ENCODE peak calls at places on chromosome 1, in four cellular contexts. One of them, this sample, is unnamed.

GRCh38 chr1:165907256-165907857 is 79.9 kb downstream of the UCK2 start:
- DNase-seq in GM12878: no peak
- DNase-seq in WTC11: no peak
- DNase-seq in K562: no peak
- DNase-seq in this sample: no peak

GRCh38 chr1:23573574-23574182 is 14.4 kb upstream of the ID3 start:
- DNase-seq in K562: no peak
- DNase-seq in WTC11: no peak
- DNase-seq in GM12878: no peak
- DNase-seq in this sample: no peak

GRCh38 chr1:38613996-38614395 is 245.6 kb downstream of the RRAGC start:
- DNase-seq in GM12878: no peak
- DNase-seq in WTC11: no peak
- DNase-seq in K562: no peak
- DNase-seq in this sample: no peak

GRCh38 chr1:208510192-208510952 is 266.2 kb upstream of the PLXNA2 start:
- DNase-seq in GM12878: no peak
- DNase-seq in K562: no peak
- DNase-seq in WTC11: no peak
- DNase-seq in this sample: no peak

GRCh38 chr1:88061106-88061829 is 622.8 kb upstream of the PKN2 start:
- DNase-seq in GM12878: no peak
- DNase-seq in K562: peak; percentile 5
- DNase-seq in WTC11: peak; percentile 61
- DNase-seq in this sample: peak; percentile 45

GRCh38 chr1:47189844-47190562 is at the start of gene PDZK1IP1:
- DNase-seq in K562: peak; percentile 46
- DNase-seq in GM12878: no peak
- DNase-seq in WTC11: peak; percentile 34
- DNase-seq in this sample: no peak

GRCh38 chr1:202154766-202155477 is 5.5 kb downstream of the PTPN7 start:
- DNase-seq in WTC11: peak; percentile 74
- DNase-seq in K562: peak; percentile 73
- DNase-seq in GM12878: no peak
- DNase-seq in this sample: peak; percentile 30

GRCh38 chr1:240833057-240833456 is 221.1 kb upstream of the GREM2 start:
- DNase-seq in WTC11: no peak
- DNase-seq in K562: no peak
- DNase-seq in GM12878: no peak
- DNase-seq in this sample: no peak

GRCh38 chr1:5254131-5254725 is 599.8 kb downstream of the AJAP1 start:
- DNase-seq in GM12878: no peak
- DNase-seq in K562: no peak
- DNase-seq in WTC11: no peak
- DNase-seq in this sample: no peak

GRCh38 chr1:95532335-95532734 is 298.3 kb downstream of the RWDD3 start:
- DNase-seq in GM12878: no peak
- DNase-seq in WTC11: peak; percentile 20
- DNase-seq in K562: no peak
- DNase-seq in this sample: no peak

GRCh38 chr1:54998100-54998499 is 633 bp upstream of the BSND start:
- DNase-seq in GM12878: no peak
- DNase-seq in WTC11: no peak
- DNase-seq in K562: no peak
- DNase-seq in this sample: no peak

GRCh38 chr1:206590025-206590834 is 22.0 kb downstream of the EIF2D start:
- DNase-seq in GM12878: no peak
- DNase-seq in K562: peak; percentile 49
- DNase-seq in WTC11: peak; percentile 34
- DNase-seq in this sample: no peak

GRCh38 chr1:10708807-10709523 is 87.5 kb downstream of the CASZ1 start:
- DNase-seq in GM12878: no peak
- DNase-seq in WTC11: no peak
- DNase-seq in K562: no peak
- DNase-seq in this sample: no peak

GRCh38 chr1:14466006-14466405 is 132.5 kb upstream of the KAZN start:
- DNase-seq in WTC11: no peak
- DNase-seq in GM12878: no peak
- DNase-seq in K562: no peak
- DNase-seq in this sample: no peak

GRCh38 chr1:8340456-8340855 is 22.5 kb downstream of the SLC45A1 start:
- DNase-seq in WTC11: no peak
- DNase-seq in GM12878: no peak
- DNase-seq in K562: no peak
- DNase-seq in this sample: no peak

GRCh38 chr1:151710187-151710586 is 6.4 kb downstream of the CELF3 start:
- DNase-seq in GM12878: no peak
- DNase-seq in K562: peak; percentile 62
- DNase-seq in WTC11: peak; percentile 81
- DNase-seq in this sample: no peak

GRCh38 chr1:244628719-244629299 is 24.1 kb upstream of the DESI2 start:
- DNase-seq in GM12878: no peak
- DNase-seq in K562: no peak
- DNase-seq in WTC11: no peak
- DNase-seq in this sample: no peak

GRCh38 chr1:59393211-59394180 is 96.6 kb downstream of the FGGY start:
- DNase-seq in K562: peak; percentile 48
- DNase-seq in WTC11: no peak
- DNase-seq in GM12878: no peak
- DNase-seq in this sample: peak; percentile 50

GRCh38 chr1:39895096-39895495 is 6.6 kb downstream of the MYCL start:
- DNase-seq in K562: no peak
- DNase-seq in GM12878: no peak
- DNase-seq in WTC11: no peak
- DNase-seq in this sample: no peak

GRCh38 chr1:93905734-93906133 is 3.5 kb downstream of the GCLM start:
- DNase-seq in GM12878: no peak
- DNase-seq in WTC11: no peak
- DNase-seq in K562: no peak
- DNase-seq in this sample: peak; percentile 67

GRCh38 chr1:108639899-108640560 is 20.9 kb downstream of the HENMT1 start:
- DNase-seq in GM12878: no peak
- DNase-seq in K562: no peak
- DNase-seq in WTC11: no peak
- DNase-seq in this sample: peak; percentile 2

GRCh38 chr1:100229681-100230443 is 19.8 kb downstream of the DBT start:
- DNase-seq in K562: no peak
- DNase-seq in GM12878: no peak
- DNase-seq in WTC11: no peak
- DNase-seq in this sample: no peak

GRCh38 chr1:215844266-215844665 is 277.2 kb downstream of the KCTD3 start:
- DNase-seq in WTC11: no peak
- DNase-seq in K562: no peak
- DNase-seq in GM12878: no peak
- DNase-seq in this sample: no peak

GRCh38 chr1:206923009-206923960 is 1.5 kb upstream of the FCMR start:
- DNase-seq in WTC11: no peak
- DNase-seq in K562: no peak
- DNase-seq in GM12878: peak; percentile 81
- DNase-seq in this sample: no peak

GRCh38 chr1:54987830-54988705 is 7.6 kb downstream of the TMEM61 start:
- DNase-seq in GM12878: no peak
- DNase-seq in K562: no peak
- DNase-seq in WTC11: no peak
- DNase-seq in this sample: no peak

GRCh38 chr1:187665513-187665912 is 836.8 kb downstream of the PLA2G4A start:
- DNase-seq in WTC11: no peak
- DNase-seq in K562: no peak
- DNase-seq in GM12878: no peak
- DNase-seq in this sample: no peak

GRCh38 chr1:153842006-153842471 is 66.8 kb downstream of the SLC27A3 start:
- DNase-seq in GM12878: peak; percentile 82
- DNase-seq in WTC11: no peak
- DNase-seq in K562: no peak
- DNase-seq in this sample: no peak

GRCh38 chr1:8059161-8059622 is 33.1 kb upstream of the ERRFI1 start:
- DNase-seq in K562: no peak
- DNase-seq in GM12878: no peak
- DNase-seq in WTC11: no peak
- DNase-seq in this sample: no peak

GRCh38 chr1:103191327-103191726 is 83.0 kb upstream of the COL11A1 start:
- DNase-seq in WTC11: no peak
- DNase-seq in K562: no peak
- DNase-seq in GM12878: no peak
- DNase-seq in this sample: no peak

GRCh38 chr1:47697616-47698335 is 259.9 kb downstream of the FOXD2 start:
- DNase-seq in GM12878: no peak
- DNase-seq in K562: no peak
- DNase-seq in WTC11: no peak
- DNase-seq in this sample: no peak

GRCh38 chr1:14913475-14914155 is 239.9 kb upstream of the TMEM51 start:
- DNase-seq in GM12878: peak; percentile 65
- DNase-seq in K562: no peak
- DNase-seq in WTC11: no peak
- DNase-seq in this sample: no peak

GRCh38 chr1:39082140-39082799 is 56.1 kb downstream of the NDUFS5 start:
- DNase-seq in K562: peak; percentile 15
- DNase-seq in WTC11: peak; percentile 22
- DNase-seq in GM12878: no peak
- DNase-seq in this sample: no peak

GRCh38 chr1:218592688-218593087 is 247.6 kb downstream of the TGFB2 start:
- DNase-seq in K562: no peak
- DNase-seq in GM12878: no peak
- DNase-seq in WTC11: no peak
- DNase-seq in this sample: peak; percentile 10

GRCh38 chr1:168138134-168138533 is 1.4 kb upstream of the GPR161 start:
- DNase-seq in K562: no peak
- DNase-seq in GM12878: no peak
- DNase-seq in WTC11: no peak
- DNase-seq in this sample: no peak

GRCh38 chr1:24318238-24318987 is 744 bp upstream of the GRHL3 start:
- DNase-seq in WTC11: no peak
- DNase-seq in K562: no peak
- DNase-seq in GM12878: no peak
- DNase-seq in this sample: no peak

GRCh38 chr1:11918779-11919519 is 7.3 kb downstream of the KIAA2013 start:
- DNase-seq in GM12878: no peak
- DNase-seq in K562: no peak
- DNase-seq in WTC11: no peak
- DNase-seq in this sample: no peak

DNA sequence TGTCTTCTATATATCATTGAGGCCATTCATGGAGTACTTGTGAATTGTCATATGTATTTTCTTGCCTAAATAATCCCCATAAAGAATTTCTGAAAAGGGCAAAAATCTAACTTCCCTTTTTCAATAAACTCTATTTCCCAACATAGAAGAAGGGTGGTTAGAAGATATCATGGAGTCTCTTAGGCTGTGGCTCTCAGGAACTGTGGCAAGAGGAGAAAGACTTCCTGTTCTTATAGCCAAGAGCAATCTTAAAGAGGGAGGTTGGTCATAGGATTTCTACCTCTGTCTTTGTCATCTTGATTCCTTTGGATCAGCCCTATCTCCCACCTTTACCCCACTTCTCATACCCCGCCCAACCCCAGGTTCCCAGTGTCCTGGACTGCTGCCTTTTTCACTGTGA is 175.8 kb downstream of the TYW3 start:
- DNase-seq in WTC11: no peak
- DNase-seq in GM12878: no peak
- DNase-seq in K562: no peak
- DNase-seq in this sample: no peak
- TF ChIP-seq NR2C2 in WTC11: no peak
- TF ChIP-seq NR2C2 in GM12878: no peak
- TF ChIP-seq NR2C2 in K562: no peak
- TF ChIP-seq NR2C2 in this sample: no peak

GRCh38 chr1:203306089-203306969 is 1.0 kb downstream of the BTG2 start:
- DNase-seq in GM12878: no peak
- DNase-seq in K562: peak; percentile 86
- DNase-seq in WTC11: no peak
- DNase-seq in this sample: peak; percentile 62
- TF ChIP-seq NR2C2 in GM12878: no peak
- TF ChIP-seq NR2C2 in K562: no peak
- TF ChIP-seq NR2C2 in WTC11: no peak
- TF ChIP-seq NR2C2 in this sample: no peak

DNA sequence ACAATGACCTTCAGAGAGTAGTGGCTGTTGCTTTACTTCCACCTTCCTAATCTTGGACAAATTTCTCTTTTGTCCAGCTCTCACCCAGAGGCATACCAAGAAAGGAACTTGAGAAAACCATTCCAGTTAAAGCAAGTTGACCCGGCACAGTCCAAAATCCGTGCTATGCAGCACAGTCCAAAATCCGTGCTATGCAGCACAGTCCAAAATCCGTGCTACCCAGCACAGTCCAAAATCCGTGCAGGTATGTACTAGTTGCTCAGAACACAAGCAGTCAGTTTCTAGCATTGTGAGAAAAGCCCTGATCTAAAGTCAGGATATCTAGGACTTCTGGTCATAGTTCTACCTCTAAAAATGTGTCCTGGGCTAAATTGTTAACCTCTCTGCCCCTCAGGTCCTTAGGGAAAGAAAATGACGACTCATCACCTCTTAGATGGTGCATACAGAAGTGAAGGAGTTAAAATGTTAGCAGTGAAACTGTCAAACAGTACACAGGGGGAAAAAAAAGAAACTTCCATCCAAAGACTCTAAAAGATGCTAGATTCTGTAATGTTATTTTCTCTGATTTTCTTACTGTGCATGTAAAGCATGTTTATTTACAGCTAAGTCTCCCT is 40.3 kb upstream of the ENAH start:
- DNase-seq in GM12878: no peak
- DNase-seq in WTC11: no peak
- DNase-seq in K562: no peak
- DNase-seq in this sample: no peak
- TF ChIP-seq NR2C2 in GM12878: no peak
- TF ChIP-seq NR2C2 in WTC11: no peak
- TF ChIP-seq NR2C2 in K562: no peak
- TF ChIP-seq NR2C2 in this sample: no peak

GRCh38 chr1:83929184-83929583 is 69.7 kb downstream of the TTLL7 start:
- DNase-seq in GM12878: no peak
- DNase-seq in K562: no peak
- DNase-seq in WTC11: no peak
- DNase-seq in this sample: no peak

GRCh38 chr1:83931658-83932253 is 67.2 kb downstream of the TTLL7 start:
- DNase-seq in WTC11: no peak
- DNase-seq in K562: peak; percentile 62
- DNase-seq in GM12878: no peak
- DNase-seq in this sample: peak; percentile 35

GRCh38 chr1:83927061-83927460 is 71.9 kb downstream of the TTLL7 start:
- DNase-seq in WTC11: no peak
- DNase-seq in K562: no peak
- DNase-seq in GM12878: no peak
- DNase-seq in this sample: no peak

GRCh38 chr1:83932281-83932680 is 66.7 kb downstream of the TTLL7 start:
- DNase-seq in K562: peak; percentile 43
- DNase-seq in WTC11: no peak
- DNase-seq in GM12878: no peak
- DNase-seq in this sample: no peak

DNA sequence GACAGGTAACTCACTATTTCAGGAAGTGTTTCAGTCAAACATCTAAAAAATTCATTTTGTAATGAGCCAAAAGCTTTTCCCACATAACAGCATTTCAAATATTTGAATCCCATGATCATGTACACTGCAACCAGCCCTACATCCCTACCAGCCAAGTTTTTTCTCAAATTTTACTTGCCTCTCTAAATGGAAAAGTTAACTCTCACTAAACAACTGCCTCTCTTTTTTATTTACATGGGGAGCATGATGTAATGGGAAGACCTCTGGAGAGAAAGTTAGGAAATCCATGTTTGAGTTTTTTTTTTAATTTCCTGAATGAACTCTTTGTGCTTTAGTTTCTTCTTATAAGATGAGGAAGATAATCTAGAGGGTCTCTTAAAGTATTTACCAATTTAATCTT is 70.5 kb downstream of the TTLL7 start:
- DNase-seq in K562: no peak
- DNase-seq in WTC11: no peak
- DNase-seq in GM12878: no peak
- DNase-seq in this sample: no peak
- TF ChIP-seq NR2C2 in K562: no peak
- TF ChIP-seq NR2C2 in WTC11: no peak
- TF ChIP-seq NR2C2 in GM12878: no peak
- TF ChIP-seq NR2C2 in this sample: no peak